ENCODE peak calls at places on chromosome 15, in five cellular contexts. D is fibroblast of lung, W is colonic mucosa, G is Panc1, E is ovary. H is an unnamed sample.

GRCh38 chr15:67107014-67107812 is 41.8 kb downstream of the SMAD3 start:
- DNase-seq in D (peak; percentile 98), W (peak; percentile 65), G (peak; percentile 99), E (peak; percentile 65), H (peak; percentile 99)

GRCh38 chr15:99925661-99926461 is 192.6 kb upstream of the LYSMD4 start:
- DNase-seq in E (peak; percentile 70), W (peak; percentile 80), D (peak; percentile 6), G (no peak), H (no peak)

GRCh38 chr15:66461917-66462316 is 35.6 kb downstream of the SNAPC5 start:
- DNase-seq in G (no peak), D (peak; percentile 11), E (no peak), W (peak; percentile 33), H (peak; percentile 89)

GRCh38 chr15:29081781-29082180 is 187.8 kb downstream of the NSMCE3 start:
- DNase-seq in E (no peak), W (no peak), G (no peak), D (no peak), H (peak; percentile 28)

GRCh38 chr15:77964193-77964592 is 113.3 kb downstream of the TBC1D2B start:
- DNase-seq in E (no peak), G (no peak), W (no peak), D (no peak), H (no peak)

GRCh38 chr15:31307270-31308184 is 19.1 kb upstream of the KLF13 start:
- DNase-seq in D (no peak), G (no peak), W (no peak), E (no peak), H (no peak)

GRCh38 chr15:69459063-69459462 is 6.4 kb downstream of the RPLP1 start:
- DNase-seq in W (no peak), E (no peak), D (no peak), G (no peak), H (no peak)

GRCh38 chr15:98657721-98658120 is 9.4 kb downstream of the IGF1R start:
- DNase-seq in E (no peak), W (no peak), G (no peak), D (no peak), H (no peak)

GRCh38 chr15:32993285-32993684 is 201.2 kb downstream of the FMN1 start:
- DNase-seq in D (peak; percentile 50), G (no peak), W (no peak), E (no peak), H (no peak)

DNA sequence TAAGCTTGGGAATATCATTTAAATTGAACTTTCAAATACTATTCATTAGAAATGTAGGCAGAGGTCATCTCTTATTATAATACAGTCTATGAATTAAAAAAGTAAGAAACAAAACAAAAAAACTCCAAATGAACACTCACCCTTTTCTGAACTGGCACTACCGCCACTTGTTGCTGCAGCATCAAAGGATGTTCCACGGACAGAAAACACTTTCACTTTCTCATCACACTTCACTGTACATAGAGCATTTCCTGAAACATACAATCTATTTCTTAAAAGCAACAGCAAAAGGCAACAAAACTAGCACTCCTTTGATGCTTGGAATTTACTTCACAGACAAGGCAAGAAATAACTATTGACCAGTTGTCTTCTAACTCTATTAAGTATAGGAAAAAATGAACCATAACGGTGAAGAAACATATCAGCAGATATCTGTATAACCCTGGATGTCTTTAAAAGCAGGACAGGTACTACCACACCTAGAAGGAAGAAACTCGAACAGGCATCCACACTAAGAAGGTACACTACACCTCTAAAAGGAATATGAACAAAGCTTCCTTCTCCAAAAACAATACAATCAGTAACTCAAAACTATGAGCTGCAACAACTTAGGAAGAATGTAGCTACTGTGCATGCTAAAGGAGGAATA is 24.9 kb downstream of the ETFA start:
- DNase-seq in G (no peak), D (peak; percentile 20), E (no peak), W (no peak), H (no peak)
- H3K4me3 ChIP-seq in G (no peak overlapping the region), D (peak overlapping the region; percentile 24), E (no peak overlapping the region), W (no peak overlapping the region), H (no peak overlapping the region)

GRCh38 chr15:81322708-81323253 is 1.2 kb downstream of the STARD5 start:
- DNase-seq in W (peak; percentile 76), E (no peak), D (no peak), G (no peak), H (no peak)

GRCh38 chr15:81323559-81323943 is 390 bp downstream of the STARD5 start:
- DNase-seq in G (no peak), W (no peak), E (no peak), D (no peak), H (no peak)

GRCh38 chr15:81317642-81318017 is 6.3 kb downstream of the STARD5 start:
- DNase-seq in D (no peak), W (no peak), G (no peak), E (no peak), H (no peak)

GRCh38 chr15:81323944-81324881 is at the start of gene STARD5:
- DNase-seq in E (peak; percentile 99), D (peak; percentile 95), W (peak; percentile 100), G (peak; percentile 73), H (peak; percentile 100)

DNA sequence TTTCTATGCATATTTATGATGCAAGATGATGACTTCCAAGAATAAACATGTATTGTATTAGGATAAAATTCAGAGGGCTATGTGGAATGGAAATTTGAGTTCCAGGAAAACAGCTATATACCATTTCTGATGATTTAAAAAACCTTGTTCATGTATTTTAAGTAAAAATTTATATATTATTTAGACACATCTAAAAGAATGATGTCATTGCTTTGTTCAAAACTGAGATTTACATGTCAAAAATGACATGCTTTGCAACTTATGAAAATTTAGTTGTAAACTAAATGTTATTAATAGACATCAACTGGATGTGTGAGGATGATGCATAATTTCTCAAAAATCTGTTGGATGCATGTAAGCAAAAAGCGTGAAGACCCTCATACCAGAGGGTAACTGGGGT is 2.3 kb downstream of the STARD5 start:
- DNase-seq in E (no peak), G (no peak), D (no peak), W (no peak), H (no peak)
- H3K4me1 ChIP-seq in E (peaks cover 6% of the 10 kb centered on the region), G (peaks cover 3% of the 10 kb centered on the region), D (peaks cover 5% of the 10 kb centered on the region), W (peaks cover 5% of the 10 kb centered on the region), H (peaks cover 6% of the 10 kb centered on the region)

DNA sequence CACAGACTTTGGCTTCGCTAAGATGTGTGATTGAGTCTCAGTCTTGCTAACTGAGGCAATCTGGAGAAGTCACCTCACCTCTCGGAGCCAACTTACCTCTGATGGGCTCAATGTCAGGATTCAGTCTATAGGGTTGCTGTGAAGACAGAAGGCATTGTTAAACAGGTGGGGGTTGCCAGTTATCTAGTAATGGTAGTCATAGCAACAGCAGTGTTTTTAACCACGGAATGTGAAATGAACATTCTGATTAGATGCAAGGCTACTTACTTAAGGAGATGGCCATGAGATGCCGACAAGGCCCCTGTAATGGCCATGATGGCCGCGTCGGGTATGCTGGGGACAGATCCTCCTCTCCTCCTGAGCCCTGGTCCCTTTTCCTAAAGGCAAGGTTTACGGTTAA is 243.1 kb downstream of the GABRG3 start:
- DNase-seq in D (no peak), W (no peak), G (no peak), E (no peak), H (no peak)
- H3K9me3 ChIP-seq in D (no peaks in the 10 kb centered on the region), W (no peaks in the 10 kb centered on the region), G (no peaks in the 10 kb centered on the region), E (no peaks in the 10 kb centered on the region), H (no peaks in the 10 kb centered on the region)

GRCh38 chr15:40593130-40593529 is 919 bp upstream of the KNL1 start:
- DNase-seq in W (no peak), G (no peak), D (no peak), E (no peak), H (no peak)
- H3K4me3 ChIP-seq in W (no peak overlapping the region), G (no peak overlapping the region), D (no peak overlapping the region), E (no peak overlapping the region), H (no peak overlapping the region)

DNA sequence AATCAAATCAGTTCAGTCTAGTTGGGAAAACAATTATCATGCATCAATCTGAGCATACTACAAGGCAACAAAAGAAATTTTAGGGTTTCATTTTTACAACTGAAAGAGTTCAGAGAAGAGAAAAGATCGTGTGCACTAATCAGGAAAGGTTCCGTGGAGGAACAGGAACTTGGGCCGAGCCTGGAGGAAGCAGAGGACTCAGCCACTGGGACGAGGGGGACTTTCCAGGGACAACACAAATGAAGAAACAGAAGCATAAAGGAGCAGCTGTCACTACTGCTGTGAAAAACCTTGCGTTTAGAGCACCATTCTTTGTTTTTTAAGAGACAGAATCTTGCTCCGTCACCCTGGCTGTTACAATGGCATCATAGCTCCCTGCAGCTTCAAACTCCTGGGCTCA is 60.5 kb downstream of the MYO1E start:
- DNase-seq in D (no peak), E (no peak), G (no peak), W (no peak), H (no peak)
- H3K4me1 ChIP-seq in D (peaks cover 9% of the 10 kb centered on the region), E (peaks cover 8% of the 10 kb centered on the region), G (peaks cover 49% of the 10 kb centered on the region), W (peaks cover 15% of the 10 kb centered on the region), H (peaks cover 48% of the 10 kb centered on the region)

DNA sequence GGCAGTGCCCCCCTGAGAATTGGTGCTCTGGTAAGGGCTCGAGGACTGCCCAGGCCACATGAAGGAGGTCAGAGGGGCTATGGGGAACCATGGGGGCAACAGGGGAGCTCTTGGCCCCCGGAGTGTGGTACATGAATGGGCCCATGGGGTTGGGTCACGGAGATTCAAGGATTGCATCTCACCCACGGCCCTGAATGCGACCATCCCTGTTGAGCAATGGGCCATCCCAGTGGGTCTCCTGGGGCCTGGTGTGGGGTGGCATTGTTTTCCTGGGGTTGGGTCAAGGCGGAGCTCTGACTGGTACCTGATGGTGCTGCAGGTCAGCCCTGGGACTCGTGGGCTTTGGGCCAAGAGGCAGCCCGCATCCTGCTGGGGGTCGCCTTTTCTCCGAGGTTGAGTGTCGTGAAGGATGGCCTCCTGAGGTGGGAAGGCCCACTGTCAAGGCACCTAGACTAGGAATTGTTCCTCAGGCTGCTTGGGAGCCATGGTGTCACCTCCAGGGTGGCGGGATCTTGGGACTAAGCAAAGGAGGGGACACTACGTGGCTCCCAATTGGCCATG is 198.3 kb downstream of the UBE3A start:
- DNase-seq in W (no peak), E (peak; percentile 18), G (no peak), D (no peak), H (peak; percentile 49)
- H3K9me3 ChIP-seq in W (no peaks in the 10 kb centered on the region), E (peaks cover 4% of the 10 kb centered on the region), G (no peaks in the 10 kb centered on the region), D (no peaks in the 10 kb centered on the region), H (peaks cover 57% of the 10 kb centered on the region)

H was measured in RWPE2.